ENCODE peak calls at places on chromosomes 16 and 17, in five cellular contexts. E is IMR-90, U is breast epithelium, Q is adrenal gland, V is epithelial cell of proximal tubule. P is an unnamed sample.

GRCh38 chr17:82097187-82097918 is 683 bp downstream of the FASN start:
- DNase-seq in E (peak; percentile 64), Q (peak; percentile 42), V (no peak), U (no peak), P (no peak)

GRCh38 chr17:2435852-2436251 is 35.0 kb upstream of the MNT start:
- DNase-seq in Q (no peak), U (no peak), E (no peak), V (no peak), P (no peak)

GRCh38 chr17:4420692-4421131 is 13.0 kb upstream of the SPNS3 start:
- DNase-seq in V (peak; percentile 53), U (no peak), E (peak; percentile 74), Q (peak; percentile 67), P (no peak)

GRCh38 chr17:52384695-52385094 is 226.2 kb upstream of the CA10 start:
- DNase-seq in Q (no peak), E (no peak), U (no peak), V (no peak), P (no peak)

GRCh38 chr17:17636456-17636855 is 44.8 kb upstream of the RAI1 start:
- DNase-seq in U (no peak), Q (no peak), V (no peak), E (no peak), P (no peak)

GRCh38 chr16:23148513-23149266 is 562 bp downstream of the USP31 start:
- DNase-seq in V (no peak), U (peak; percentile 69), E (peak; percentile 22), Q (peak; percentile 74), P (no peak)

GRCh38 chr17:2952174-2952845 is 111.1 kb downstream of the OR1D5 start:
- DNase-seq in U (peak; percentile 48), E (no peak), V (no peak), Q (no peak), P (no peak)

GRCh38 chr17:16442594-16443389 is 27.4 kb downstream of the TRPV2 start:
- DNase-seq in U (no peak), Q (no peak), E (no peak), V (no peak), P (no peak)

GRCh38 chr16:9499921-9500593 is 408.6 kb downstream of the HAPSTR1 start:
- DNase-seq in E (no peak), U (no peak), V (no peak), Q (no peak), P (no peak)

GRCh38 chr17:55388842-55389241 is 32.8 kb downstream of the MMD start:
- DNase-seq in Q (no peak), E (no peak), U (no peak), V (no peak), P (no peak)

GRCh38 chr17:1627219-1627986 is 1.2 kb downstream of the SLC43A2 start:
- DNase-seq in U (no peak), E (no peak), V (no peak), Q (peak; percentile 62), P (no peak)

GRCh38 chr17:19508327-19508867 is 25.3 kb upstream of the SLC47A1 start:
- DNase-seq in E (no peak), U (no peak), Q (no peak), V (no peak), P (no peak)

GRCh38 chr16:67942200-67942509 is 1.8 kb downstream of the LCAT start:
- DNase-seq in E (peak; percentile 20), Q (peak; percentile 77), V (no peak), U (no peak), P (no peak)

GRCh38 chr17:34154916-34155730 is 100.0 kb upstream of the CCL2 start:
- DNase-seq in Q (no peak), E (no peak), V (no peak), U (no peak), P (no peak)

GRCh38 chr17:37466471-37466870 is 23.2 kb upstream of the DUSP14 start:
- DNase-seq in V (no peak), U (no peak), Q (no peak), E (no peak), P (no peak)

GRCh38 chr16:50305441-50306061 is 39.2 kb downstream of the ADCY7 start:
- DNase-seq in U (peak; percentile 48), Q (peak; percentile 7), V (no peak), E (no peak), P (no peak)

GRCh38 chr17:82424863-82425159 is 6.4 kb upstream of the OGFOD3 start:
- DNase-seq in Q (no peak), U (no peak), V (no peak), E (no peak), P (no peak)

GRCh38 chr16:22653876-22654275 is 143.2 kb downstream of the NPIPB5 start:
- DNase-seq in E (no peak), Q (no peak), V (no peak), U (no peak), P (no peak)

GRCh38 chr16:84724619-84725307 is 25.0 kb downstream of the USP10 start:
- DNase-seq in E (peak; percentile 44), Q (no peak), U (no peak), V (no peak), P (no peak)

GRCh38 chr16:4115941-4116327 is 308 bp downstream of the ADCY9 start:
- DNase-seq in E (no peak), U (no peak), V (no peak), Q (no peak), P (no peak)

GRCh38 chr17:81304196-81305015 is 9.3 kb upstream of the SLC38A10 start:
- DNase-seq in V (no peak), E (no peak), U (no peak), Q (no peak), P (no peak)

GRCh38 chr16:31071861-31072260 is 2.2 kb downstream of the ZNF668 start:
- DNase-seq in U (no peak), Q (no peak), E (peak; percentile 94), V (no peak), P (no peak)

GRCh38 chr16:51719376-51719775 is 568.3 kb upstream of the SALL1 start:
- DNase-seq in U (no peak), E (no peak), Q (no peak), V (no peak), P (no peak)

GRCh38 chr17:13415877-13416416 is 185.8 kb downstream of the HS3ST3A1 start:
- DNase-seq in E (peak; percentile 89), V (no peak), Q (peak; percentile 90), U (no peak), P (no peak)

GRCh38 chr17:61491981-61492380 is 39.8 kb downstream of the TBX4 start:
- DNase-seq in V (no peak), U (no peak), E (no peak), Q (no peak), P (no peak)

GRCh38 chr17:49822829-49823228 is 25.0 kb downstream of the TAC4 start:
- DNase-seq in E (peak; percentile 62), U (no peak), Q (no peak), V (no peak), P (no peak)

GRCh38 chr16:57231821-57232350 is 13.2 kb upstream of the ARL2BP start:
- DNase-seq in V (no peak), E (peak; percentile 1), Q (peak; percentile 46), U (no peak), P (no peak)

GRCh38 chr16:55656695-55657092 is 906 bp downstream of the SLC6A2 start:
- DNase-seq in E (no peak), U (no peak), Q (no peak), V (no peak), P (no peak)

GRCh38 chr17:44402564-44403172 is 13.2 kb upstream of the ITGA2B start:
- DNase-seq in Q (no peak), U (no peak), E (no peak), V (no peak), P (no peak)

GRCh38 chr17:44396946-44397345 is 7.5 kb upstream of the ITGA2B start:
- DNase-seq in Q (no peak), U (no peak), E (no peak), V (no peak), P (no peak)

GRCh38 chr17:44397479-44398440 is 8.3 kb upstream of the ITGA2B start:
- DNase-seq in U (no peak), E (no peak), Q (no peak), V (no peak), P (no peak)

GRCh38 chr17:44398692-44399691 is 9.5 kb upstream of the ITGA2B start:
- DNase-seq in U (no peak), V (no peak), Q (no peak), E (peak; percentile 3), P (no peak)

DNA sequence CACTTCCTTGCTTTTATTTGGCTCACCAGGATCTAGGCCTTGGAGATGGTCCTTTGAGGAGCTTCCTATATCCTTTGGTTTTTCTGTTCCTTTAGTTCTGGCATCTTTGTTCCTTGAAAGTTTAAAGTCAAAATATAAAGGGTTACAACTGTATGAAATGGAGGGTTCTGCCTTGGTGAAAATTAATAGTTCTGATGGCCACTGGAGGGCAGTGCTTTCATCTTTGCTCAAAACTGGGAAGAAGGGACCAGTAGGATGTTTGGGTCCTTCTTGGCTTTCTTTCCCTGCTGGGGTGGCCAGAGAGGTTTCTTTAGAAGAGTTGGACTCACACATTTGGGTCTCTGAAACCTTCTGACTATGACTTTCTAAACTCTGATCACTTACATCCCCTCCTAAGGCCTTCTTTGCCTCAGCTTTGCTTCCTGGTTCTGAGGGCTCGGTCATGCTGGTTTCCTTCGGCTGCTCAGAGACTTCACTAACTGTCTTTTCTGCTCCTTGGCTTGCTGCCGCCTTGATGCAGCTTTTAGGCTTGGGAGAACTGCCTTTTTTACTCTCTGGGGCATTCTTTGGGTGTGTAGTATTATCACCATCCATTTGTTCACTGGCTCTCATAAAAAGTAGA is 10.9 kb upstream of the ITGA2B start:
- DNase-seq in Q (no peak), V (no peak), U (no peak), E (peak; percentile 41), P (no peak)
- TF ChIP-seq CTCF in Q (peak; percentile 47), V (peak; percentile 76), U (no peak), E (peak; percentile 66), P (peak; percentile 46)

GRCh38 chr17:45048795-45049563 is 2.5 kb downstream of the DCAKD start:
- DNase-seq in Q (no peak), E (no peak), V (no peak), U (no peak), P (no peak)
- TF ChIP-seq CTCF in Q (peak; percentile 24), E (no peak), V (peak; percentile 39), U (no peak), P (peak; percentile 15)

DNA sequence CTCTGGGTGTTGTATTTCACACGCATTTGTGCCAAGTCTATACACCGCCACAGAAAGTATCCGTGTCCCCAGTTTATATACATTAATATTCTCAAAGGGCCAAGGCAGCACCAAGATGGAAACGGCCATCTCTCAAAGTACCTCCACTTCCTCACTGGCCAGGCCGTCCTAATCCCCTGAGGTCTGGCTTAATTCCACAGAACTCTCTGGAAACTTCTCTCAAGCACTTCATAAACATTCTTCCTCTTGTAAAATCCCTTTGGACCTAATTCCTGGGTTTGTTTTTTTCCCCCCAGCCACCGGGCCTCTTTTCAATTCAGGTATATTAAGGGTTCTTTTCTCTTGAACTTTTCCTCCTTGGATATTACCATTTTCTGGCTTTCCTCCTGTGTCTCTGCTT is 5.1 kb upstream of the ERN1 start:
- DNase-seq in V (no peak), Q (no peak), E (no peak), U (no peak), P (no peak)
- TF ChIP-seq CTCF in V (no peak), Q (no peak), E (no peak), U (no peak), P (no peak)

GRCh38 chr17:75876190-75876937 is 2.0 kb downstream of the TRIM47 start:
- DNase-seq in U (no peak), V (no peak), Q (peak; percentile 92), E (no peak), P (no peak)
- TF ChIP-seq CTCF in U (peak; percentile 13), V (peak; percentile 32), Q (no peak), E (peak; percentile 3), P (peak; percentile 34)

GRCh38 chr16:77037696-77038347 is 153.2 kb upstream of the MON1B start:
- DNase-seq in V (no peak), Q (no peak), E (no peak), U (no peak), P (no peak)

GRCh38 chr16:77041468-77041867 is 149.5 kb upstream of the MON1B start:
- DNase-seq in U (no peak), Q (no peak), E (no peak), V (no peak), P (no peak)

GRCh38 chr16:77043076-77043475 is 147.9 kb upstream of the MON1B start:
- DNase-seq in U (no peak), V (peak; percentile 7), E (no peak), Q (no peak), P (no peak)
- TF ChIP-seq CTCF in U (no peak), V (peak; percentile 83), E (no peak), Q (peak; percentile 46), P (peak; percentile 53)

P was measured in kidney epithelial cell.